ENCODE peak calls at places on chromosomes 12 and 14, in four cellular contexts. V is EH, H is SIG-M5, J is foreskin melanocyte. M is an unnamed sample.
A peak's percentile ranks its signal among the peaks of the same experiment; 100 is the strongest.

GRCh38 chr12:16063728-16064127 is 152.6 kb downstream of the DERA start:
- DNase-seq in V (no peak), J (no peak), H (no peak), M (no peak)

GRCh38 chr12:102953221-102953620 is 4.3 kb upstream of the ASCL1 start:
- DNase-seq in J (no peak), H (no peak), V (no peak), M (no peak)

GRCh38 chr12:51721281-51721940 is 127.1 kb downstream of the FIGNL2 start:
- DNase-seq in V (no peak), H (no peak), J (peak; percentile 16), M (no peak)

GRCh38 chr12:64058541-64059321 is 163.4 kb downstream of the KICS2 start:
- DNase-seq in H (no peak), J (no peak), V (no peak), M (no peak)

GRCh38 chr12:50525422-50525821 is 20.6 kb downstream of the DIP2B start:
- DNase-seq in J (no peak), H (no peak), V (no peak), M (no peak)

GRCh38 chr12:94867066-94867855 is 136.2 kb downstream of the NDUFA12 start:
- DNase-seq in J (no peak), H (no peak), V (no peak), M (no peak)

GRCh38 chr14:90608281-90608680 is 207.9 kb downstream of the TTC7B start:
- DNase-seq in V (no peak), H (no peak), J (no peak), M (no peak)

GRCh38 chr12:100267603-100268281 is 765 bp downstream of the SCYL2 start:
- DNase-seq in V (peak; percentile 52), J (no peak), H (no peak), M (peak; percentile 13)

GRCh38 chr14:37585101-37585479 is 10.0 kb downstream of the FOXA1 start:
- DNase-seq in H (no peak), V (no peak), J (no peak), M (no peak)

M was measured in SK-MEL-5.